ENCODE peak calls at places on chromosomes 1 and 21, in five cellular contexts. One of them, this sample, is unnamed.
A peak's percentile ranks its signal among the peaks of the same experiment; 100 is the strongest.

GRCh38 chr1:111804736-111805135 is 49.0 kb downstream of the DDX20 start:
- DNase-seq in neural progenitor cell: no peak
- DNase-seq in endothelial cell of umbilical vein: no peak
- DNase-seq in colonic mucosa: no peak
- DNase-seq in mesenchymal stem cell: no peak
- DNase-seq in this sample: no peak

GRCh38 chr1:184387069-184387870 is 441 bp downstream of the C1orf21 start:
- DNase-seq in mesenchymal stem cell: peak; percentile 93
- DNase-seq in endothelial cell of umbilical vein: peak; percentile 6
- DNase-seq in colonic mucosa: peak; percentile 55
- DNase-seq in neural progenitor cell: peak; percentile 60
- DNase-seq in this sample: no peak

GRCh38 chr1:155181371-155182051 is 7.9 kb downstream of the TRIM46 start:
- DNase-seq in mesenchymal stem cell: no peak
- DNase-seq in colonic mucosa: no peak
- DNase-seq in neural progenitor cell: no peak
- DNase-seq in endothelial cell of umbilical vein: no peak
- DNase-seq in this sample: no peak

GRCh38 chr1:97996880-97997279 is 76.0 kb upstream of the DPYD start:
- DNase-seq in mesenchymal stem cell: no peak
- DNase-seq in neural progenitor cell: no peak
- DNase-seq in endothelial cell of umbilical vein: peak; percentile 65
- DNase-seq in colonic mucosa: no peak
- DNase-seq in this sample: no peak

GRCh38 chr1:10973552-10973951 is 38.9 kb upstream of the TARDBP start:
- DNase-seq in endothelial cell of umbilical vein: no peak
- DNase-seq in neural progenitor cell: peak; percentile 49
- DNase-seq in colonic mucosa: no peak
- DNase-seq in mesenchymal stem cell: no peak
- DNase-seq in this sample: no peak

GRCh38 chr1:39048745-39049370 is 22.7 kb downstream of the NDUFS5 start:
- DNase-seq in mesenchymal stem cell: peak; percentile 21
- DNase-seq in endothelial cell of umbilical vein: no peak
- DNase-seq in colonic mucosa: no peak
- DNase-seq in neural progenitor cell: no peak
- DNase-seq in this sample: no peak

GRCh38 chr1:221503268-221503667 is 238.6 kb downstream of the DUSP10 start:
- DNase-seq in endothelial cell of umbilical vein: no peak
- DNase-seq in colonic mucosa: no peak
- DNase-seq in neural progenitor cell: no peak
- DNase-seq in mesenchymal stem cell: no peak
- DNase-seq in this sample: no peak

GRCh38 chr1:215517441-215517891 is 49.6 kb upstream of the KCTD3 start:
- DNase-seq in neural progenitor cell: peak; percentile 28
- DNase-seq in mesenchymal stem cell: peak; percentile 62
- DNase-seq in endothelial cell of umbilical vein: peak; percentile 28
- DNase-seq in colonic mucosa: no peak
- DNase-seq in this sample: peak; percentile 44

GRCh38 chr1:117070124-117070523 is 10.0 kb downstream of the TTF2 start:
- DNase-seq in colonic mucosa: no peak
- DNase-seq in mesenchymal stem cell: peak; percentile 48
- DNase-seq in endothelial cell of umbilical vein: no peak
- DNase-seq in neural progenitor cell: no peak
- DNase-seq in this sample: no peak

GRCh38 chr1:11869650-11870207 is 11.0 kb upstream of the NPPB start:
- DNase-seq in neural progenitor cell: no peak
- DNase-seq in mesenchymal stem cell: no peak
- DNase-seq in endothelial cell of umbilical vein: no peak
- DNase-seq in colonic mucosa: no peak
- DNase-seq in this sample: no peak

GRCh38 chr1:200888349-200888838 is 6.3 kb upstream of the INAVA start:
- DNase-seq in endothelial cell of umbilical vein: no peak
- DNase-seq in mesenchymal stem cell: no peak
- DNase-seq in colonic mucosa: no peak
- DNase-seq in neural progenitor cell: peak; percentile 16
- DNase-seq in this sample: no peak

GRCh38 chr1:201258763-201259230 is 24.5 kb upstream of the PKP1 start:
- DNase-seq in endothelial cell of umbilical vein: no peak
- DNase-seq in neural progenitor cell: no peak
- DNase-seq in mesenchymal stem cell: no peak
- DNase-seq in colonic mucosa: no peak
- DNase-seq in this sample: no peak

GRCh38 chr1:50195205-50195604 is 86.5 kb downstream of the ELAVL4 start:
- DNase-seq in neural progenitor cell: no peak
- DNase-seq in endothelial cell of umbilical vein: no peak
- DNase-seq in colonic mucosa: no peak
- DNase-seq in mesenchymal stem cell: no peak
- DNase-seq in this sample: no peak

GRCh38 chr1:3366181-3367051 is 88.0 kb upstream of the ARHGEF16 start:
- DNase-seq in colonic mucosa: no peak
- DNase-seq in neural progenitor cell: no peak
- DNase-seq in endothelial cell of umbilical vein: no peak
- DNase-seq in mesenchymal stem cell: no peak
- DNase-seq in this sample: no peak

GRCh38 chr1:4016351-4017130 is 116.5 kb upstream of the C1orf174 start:
- DNase-seq in mesenchymal stem cell: no peak
- DNase-seq in neural progenitor cell: no peak
- DNase-seq in colonic mucosa: no peak
- DNase-seq in endothelial cell of umbilical vein: no peak
- DNase-seq in this sample: peak; percentile 49

GRCh38 chr1:159015440-159015909 is 5.8 kb downstream of the IFI16 start:
- DNase-seq in mesenchymal stem cell: peak; percentile 93
- DNase-seq in colonic mucosa: peak; percentile 64
- DNase-seq in endothelial cell of umbilical vein: peak; percentile 94
- DNase-seq in neural progenitor cell: no peak
- DNase-seq in this sample: no peak

GRCh38 chr21:45934071-45934470 is 47.5 kb upstream of the COL6A1 start:
- DNase-seq in endothelial cell of umbilical vein: no peak
- DNase-seq in colonic mucosa: no peak
- DNase-seq in mesenchymal stem cell: no peak
- DNase-seq in neural progenitor cell: no peak
- DNase-seq in this sample: no peak

GRCh38 chr1:42935971-42936308 is 22.7 kb downstream of the SLC2A1 start:
- DNase-seq in endothelial cell of umbilical vein: no peak
- DNase-seq in mesenchymal stem cell: no peak
- DNase-seq in colonic mucosa: no peak
- DNase-seq in neural progenitor cell: no peak
- DNase-seq in this sample: no peak

GRCh38 chr1:223378754-223379153 is 14.5 kb upstream of the CCDC185 start:
- DNase-seq in neural progenitor cell: no peak
- DNase-seq in colonic mucosa: no peak
- DNase-seq in mesenchymal stem cell: no peak
- DNase-seq in endothelial cell of umbilical vein: no peak
- DNase-seq in this sample: no peak

GRCh38 chr1:111570781-111571181 is 48.8 kb upstream of the RAP1A start:
- DNase-seq in mesenchymal stem cell: no peak
- DNase-seq in neural progenitor cell: no peak
- DNase-seq in endothelial cell of umbilical vein: no peak
- DNase-seq in colonic mucosa: no peak
- DNase-seq in this sample: peak; percentile 82

GRCh38 chr21:31257265-31257664 is 86.8 kb downstream of the TIAM1 start:
- DNase-seq in endothelial cell of umbilical vein: no peak
- DNase-seq in neural progenitor cell: no peak
- DNase-seq in mesenchymal stem cell: no peak
- DNase-seq in colonic mucosa: no peak
- DNase-seq in this sample: no peak

GRCh38 chr1:87508247-87508646 is 179.6 kb downstream of the LMO4 start:
- DNase-seq in colonic mucosa: no peak
- DNase-seq in endothelial cell of umbilical vein: no peak
- DNase-seq in mesenchymal stem cell: no peak
- DNase-seq in neural progenitor cell: no peak
- DNase-seq in this sample: no peak

GRCh38 chr21:43866659-43867331 is 1.8 kb downstream of the AGPAT3 start:
- DNase-seq in colonic mucosa: peak; percentile 87
- DNase-seq in endothelial cell of umbilical vein: peak; percentile 18
- DNase-seq in mesenchymal stem cell: peak; percentile 36
- DNase-seq in neural progenitor cell: no peak
- DNase-seq in this sample: no peak

GRCh38 chr1:175935166-175935565 is 191.8 kb upstream of the TNR start:
- DNase-seq in endothelial cell of umbilical vein: no peak
- DNase-seq in colonic mucosa: no peak
- DNase-seq in mesenchymal stem cell: no peak
- DNase-seq in neural progenitor cell: no peak
- DNase-seq in this sample: no peak

GRCh38 chr1:183844806-183845205 is 39.9 kb downstream of the RGL1 start:
- DNase-seq in endothelial cell of umbilical vein: no peak
- DNase-seq in colonic mucosa: no peak
- DNase-seq in neural progenitor cell: no peak
- DNase-seq in mesenchymal stem cell: no peak
- DNase-seq in this sample: no peak

GRCh38 chr1:117698398-117699160 is 92.7 kb downstream of the TENT5C start:
- DNase-seq in mesenchymal stem cell: no peak
- DNase-seq in colonic mucosa: no peak
- DNase-seq in neural progenitor cell: no peak
- DNase-seq in endothelial cell of umbilical vein: no peak
- DNase-seq in this sample: no peak

GRCh38 chr1:83545450-83545849 is 453.5 kb downstream of the TTLL7 start:
- DNase-seq in neural progenitor cell: peak; percentile 31
- DNase-seq in colonic mucosa: no peak
- DNase-seq in endothelial cell of umbilical vein: no peak
- DNase-seq in mesenchymal stem cell: no peak
- DNase-seq in this sample: peak; percentile 48

GRCh38 chr1:233269656-233270055 is 25.9 kb downstream of the PCNX2 start:
- DNase-seq in colonic mucosa: no peak
- DNase-seq in neural progenitor cell: no peak
- DNase-seq in endothelial cell of umbilical vein: no peak
- DNase-seq in mesenchymal stem cell: no peak
- DNase-seq in this sample: no peak

GRCh38 chr1:66335859-66336640 is 197.9 kb upstream of the SGIP1 start:
- DNase-seq in endothelial cell of umbilical vein: peak; percentile 99
- DNase-seq in colonic mucosa: peak; percentile 50
- DNase-seq in mesenchymal stem cell: peak; percentile 92
- DNase-seq in neural progenitor cell: no peak
- DNase-seq in this sample: peak; percentile 60

GRCh38 chr1:36570016-36570415 is 87.3 kb upstream of the CSF3R start:
- DNase-seq in endothelial cell of umbilical vein: no peak
- DNase-seq in mesenchymal stem cell: no peak
- DNase-seq in colonic mucosa: no peak
- DNase-seq in neural progenitor cell: no peak
- DNase-seq in this sample: no peak

GRCh38 chr1:39238476-39238875 is 34.0 kb downstream of the MACF1 start:
- DNase-seq in mesenchymal stem cell: peak; percentile 38
- DNase-seq in colonic mucosa: no peak
- DNase-seq in endothelial cell of umbilical vein: peak; percentile 71
- DNase-seq in neural progenitor cell: no peak
- DNase-seq in this sample: no peak

GRCh38 chr1:55860816-55861519 is 645.8 kb upstream of the USP24 start:
- DNase-seq in colonic mucosa: no peak
- DNase-seq in mesenchymal stem cell: no peak
- DNase-seq in endothelial cell of umbilical vein: peak; percentile 58
- DNase-seq in neural progenitor cell: peak; percentile 53
- DNase-seq in this sample: peak; percentile 43
- H3K27me3 ChIP-seq in colonic mucosa: no peaks in the 10 kb centered on the region
- H3K27me3 ChIP-seq in mesenchymal stem cell: no peaks in the 10 kb centered on the region
- H3K27me3 ChIP-seq in endothelial cell of umbilical vein: no peaks in the 10 kb centered on the region
- H3K27me3 ChIP-seq in neural progenitor cell: no peaks in the 10 kb centered on the region
- H3K27me3 ChIP-seq in this sample: no peaks in the 10 kb centered on the region

DNA sequence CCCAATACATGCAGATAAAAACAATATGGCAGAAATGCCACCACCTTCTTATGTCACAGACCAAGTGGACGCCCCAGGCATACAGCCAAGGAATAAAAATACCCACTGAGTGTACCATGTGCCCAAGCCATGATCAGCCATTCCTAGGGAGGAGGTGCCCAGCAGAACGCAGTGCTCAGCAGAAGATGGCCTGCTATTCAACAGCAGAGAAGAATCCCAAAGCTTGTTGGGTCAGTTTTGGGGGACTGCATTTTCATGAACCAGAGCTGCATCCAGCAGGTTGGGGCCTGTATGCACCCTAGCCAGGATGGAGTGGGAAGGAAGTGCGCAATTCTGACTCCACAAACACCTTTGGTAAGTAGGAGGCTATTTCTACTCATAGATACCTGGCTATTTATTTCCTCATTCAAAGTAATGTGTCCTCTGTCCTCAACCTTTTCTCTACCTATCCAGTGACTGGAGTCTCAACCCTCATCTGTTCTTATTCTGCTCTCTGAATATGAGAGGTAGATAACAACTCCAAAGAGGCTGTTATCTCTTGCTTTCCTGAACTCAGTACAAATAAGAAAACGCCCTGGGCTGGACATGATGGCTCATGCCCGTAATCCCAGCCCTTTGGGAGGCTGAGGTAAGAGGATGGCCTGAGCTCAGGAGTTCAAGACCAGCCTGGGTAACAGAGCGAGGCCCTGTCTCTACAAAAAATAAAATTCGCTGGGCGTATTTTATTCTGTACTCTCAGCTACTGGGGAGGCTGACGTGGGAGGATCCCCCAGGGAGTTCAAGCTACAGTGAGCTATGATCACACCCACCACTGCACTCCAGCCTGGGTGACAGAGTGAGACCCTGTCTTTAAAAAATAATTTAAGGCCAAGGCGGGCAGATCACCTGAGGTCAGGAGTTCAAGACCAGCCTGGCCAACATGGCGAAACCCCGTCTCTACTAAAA is 2.5 kb upstream of the PLEKHM2 start:
- DNase-seq in mesenchymal stem cell: no peak
- DNase-seq in endothelial cell of umbilical vein: no peak
- DNase-seq in colonic mucosa: no peak
- DNase-seq in neural progenitor cell: no peak
- DNase-seq in this sample: peak; percentile 68
- H3K9ac ChIP-seq in mesenchymal stem cell: peak overlapping the region; percentile 87
- H3K9ac ChIP-seq in endothelial cell of umbilical vein: no peak overlapping the region
- H3K9ac ChIP-seq in colonic mucosa: no peak overlapping the region
- H3K9ac ChIP-seq in neural progenitor cell: no peak overlapping the region
- H3K9ac ChIP-seq in this sample: no peak overlapping the region

DNA sequence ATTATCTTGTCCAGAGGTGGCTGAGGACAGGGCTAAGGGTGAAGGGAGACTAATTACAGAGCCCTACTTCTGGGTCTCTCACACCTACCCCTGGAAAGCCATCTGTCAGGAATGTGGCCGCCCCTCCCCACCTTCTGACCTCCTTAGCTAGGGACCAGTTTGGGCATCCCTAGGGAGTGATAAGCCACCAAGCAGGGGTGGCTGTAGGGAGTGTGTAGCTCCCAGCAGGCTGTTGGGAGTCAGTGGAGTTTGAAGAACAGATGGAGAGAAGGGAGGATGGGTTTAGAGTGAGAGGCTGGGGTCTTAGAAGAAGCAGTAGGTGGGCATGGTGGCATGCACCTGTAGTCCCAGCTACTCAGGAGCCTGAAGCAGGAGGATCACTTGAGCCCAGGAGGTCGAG is 808 bp upstream of the SERINC2 start:
- DNase-seq in endothelial cell of umbilical vein: no peak
- DNase-seq in neural progenitor cell: no peak
- DNase-seq in colonic mucosa: no peak
- DNase-seq in mesenchymal stem cell: no peak
- DNase-seq in this sample: no peak
- H3K27me3 ChIP-seq in endothelial cell of umbilical vein: peaks cover 26% of the 10 kb centered on the region
- H3K27me3 ChIP-seq in neural progenitor cell: peaks cover 17% of the 10 kb centered on the region
- H3K27me3 ChIP-seq in colonic mucosa: no peaks in the 10 kb centered on the region
- H3K27me3 ChIP-seq in mesenchymal stem cell: peaks cover 11% of the 10 kb centered on the region
- H3K27me3 ChIP-seq in this sample: no peaks in the 10 kb centered on the region

DNA sequence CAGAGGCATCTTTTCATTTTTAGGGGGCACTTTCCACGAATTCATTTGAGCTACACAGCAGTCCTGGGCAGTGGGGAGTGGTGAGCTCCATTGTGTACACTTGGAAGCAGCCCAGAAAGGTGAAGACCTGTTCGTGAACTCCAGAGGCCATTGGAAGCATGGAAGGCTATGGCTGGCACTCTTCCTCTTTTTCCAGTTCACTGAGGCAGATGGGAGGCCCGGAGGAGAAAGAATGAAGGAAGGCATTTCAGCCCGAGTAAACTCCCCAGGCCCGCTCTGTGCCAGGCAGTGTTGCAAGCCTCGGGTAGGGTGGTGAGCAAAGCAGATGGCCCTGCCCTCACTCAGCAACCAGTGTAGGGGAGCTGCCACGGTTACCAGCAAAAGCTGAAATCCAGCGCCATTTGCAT is 673 bp upstream of the DHCR24 start:
- DNase-seq in mesenchymal stem cell: peak; percentile 19
- DNase-seq in colonic mucosa: peak; percentile 44
- DNase-seq in endothelial cell of umbilical vein: no peak
- DNase-seq in neural progenitor cell: peak; percentile 43
- DNase-seq in this sample: no peak
- H3K9ac ChIP-seq in mesenchymal stem cell: peak overlapping the region; percentile 76
- H3K9ac ChIP-seq in colonic mucosa: no peak overlapping the region
- H3K9ac ChIP-seq in endothelial cell of umbilical vein: peak overlapping the region; percentile 46
- H3K9ac ChIP-seq in neural progenitor cell: no peak overlapping the region
- H3K9ac ChIP-seq in this sample: peak overlapping the region; percentile 98